ENCODE peak calls at places on chromosomes 3 and 15, in nine cellular contexts. R is heart right ventricle, J is A673, T is body of pancreas, D is astrocyte of the spinal cord, E is Calu3, A is fibroblast of the aortic adventitia, M is progenitor cell of endocrine pancreas, V is cardiac fibroblast. X is an unnamed sample.

GRCh38 chr3:30632065-30632464 is 25.7 kb downstream of the TGFBR2 start:
- DNase-seq in R (no peak), J (peak), T (no peak), D (no peak), E (no peak), A (peak), M (no peak), V (peak), X (no peak)

GRCh38 chr3:56826831-56827722 is 25.3 kb upstream of the ARHGEF3 start:
- DNase-seq in R (no peak), J (no peak), T (no peak), D (no peak), E (no peak), A (no peak), M (no peak), V (peak), X (no peak)

GRCh38 chr3:16385151-16385550 is 120.1 kb downstream of the OXNAD1 start:
- DNase-seq in R (no peak), J (no peak), T (no peak), D (no peak), E (no peak), A (no peak), M (no peak), V (no peak), X (no peak)

GRCh38 chr15:96158938-96159337 is 171.6 kb upstream of the NR2F2 start:
- DNase-seq in R (peak), J (no peak), T (no peak), D (no peak), E (no peak), A (peak), M (no peak), V (peak), X (no peak)

GRCh38 chr3:131224886-131225550 is 156.6 kb upstream of the NUDT16 start:
- DNase-seq in R (no peak), J (no peak), T (no peak), D (peak), E (no peak), A (no peak), M (no peak), V (peak), X (no peak)

GRCh38 chr3:70726096-70726745 is 413.8 kb upstream of the MDFIC2 start:
- DNase-seq in R (no peak), J (no peak), T (no peak), D (peak), E (no peak), A (no peak), M (no peak), V (no peak), X (no peak)

GRCh38 chr3:69110941-69111546 is 11.4 kb downstream of the LMOD3 start:
- DNase-seq in R (no peak), J (no peak), T (no peak), D (no peak), E (no peak), A (no peak), M (no peak), V (no peak), X (no peak)

GRCh38 chr3:23017800-23018199 is 185.3 kb upstream of the UBE2E2 start:
- DNase-seq in R (no peak), J (no peak), T (no peak), D (peak), E (peak), A (peak), M (no peak), V (peak), X (no peak)

GRCh38 chr3:115766587-115767492 is 143.5 kb downstream of the GAP43 start:
- DNase-seq in R (no peak), J (peak), T (no peak), D (peak), E (no peak), A (peak), M (no peak), V (peak), X (no peak)

GRCh38 chr15:52357949-52358348 is 62.3 kb upstream of the MYO5C start:
- DNase-seq in R (no peak), J (no peak), T (no peak), D (no peak), E (no peak), A (no peak), M (no peak), V (no peak), X (no peak)

GRCh38 chr15:93055211-93055763 is 33.7 kb downstream of the RGMA start:
- DNase-seq in R (no peak), J (no peak), T (no peak), D (no peak), E (no peak), A (no peak), M (no peak), V (no peak), X (no peak)

GRCh38 chr3:69200384-69201068 is 78.1 kb upstream of the LMOD3 start:
- DNase-seq in R (peak), J (no peak), T (peak), D (peak), E (peak), A (peak), M (no peak), V (peak), X (peak)

GRCh38 chr3:172324591-172325203 is 123.6 kb downstream of the GHSR start:
- DNase-seq in R (peak), J (no peak), T (no peak), D (no peak), E (no peak), A (no peak), M (no peak), V (no peak), X (no peak)

GRCh38 chr15:68617001-68617400 is 38.2 kb downstream of the CORO2B start:
- DNase-seq in R (no peak), J (no peak), T (no peak), D (no peak), E (no peak), A (no peak), M (no peak), V (no peak), X (no peak)

GRCh38 chr3:78736863-78737262 is 1030.9 kb downstream of the ROBO1 start:
- DNase-seq in R (no peak), J (peak), T (no peak), D (no peak), E (no peak), A (peak), M (no peak), V (peak), X (no peak)

GRCh38 chr3:2993719-2994118 is 116.5 kb downstream of the IL5RA start:
- DNase-seq in R (no peak), J (no peak), T (no peak), D (no peak), E (no peak), A (no peak), M (no peak), V (no peak), X (no peak)

GRCh38 chr3:105688821-105689220 is 180.0 kb downstream of the CBLB start:
- DNase-seq in R (no peak), J (no peak), T (no peak), D (peak), E (no peak), A (no peak), M (no peak), V (peak), X (no peak)

GRCh38 chr15:90221251-90221900 is 12.4 kb downstream of the CIB1 start:
- DNase-seq in R (peak), J (peak), T (peak), D (peak), E (peak), A (peak), M (peak), V (peak), X (no peak)

GRCh38 chr15:50320504-50320903 is 34.5 kb downstream of the GABPB1 start:
- DNase-seq in R (no peak), J (no peak), T (no peak), D (no peak), E (no peak), A (no peak), M (no peak), V (no peak), X (no peak)

GRCh38 chr15:70284438-70285214 is 186.9 kb upstream of the TLE3 start:
- DNase-seq in R (peak), J (no peak), T (peak), D (no peak), E (no peak), A (no peak), M (no peak), V (no peak), X (no peak)

GRCh38 chr3:16883057-16883725 is 1.6 kb upstream of the PLCL2 start:
- DNase-seq in R (no peak), J (no peak), T (no peak), D (peak), E (no peak), A (peak), M (no peak), V (no peak), X (no peak)

GRCh38 chr15:96066852-96067490 is 263.5 kb upstream of the NR2F2 start:
- DNase-seq in R (no peak), J (no peak), T (no peak), D (no peak), E (no peak), A (no peak), M (no peak), V (no peak), X (no peak)

GRCh38 chr15:98968576-98968975 is 39.0 kb downstream of the PGPEP1L start:
- DNase-seq in R (no peak), J (no peak), T (no peak), D (no peak), E (no peak), A (no peak), M (no peak), V (no peak), X (no peak)

GRCh38 chr3:44915702-44916438 is 41.5 kb downstream of the TGM4 start:
- DNase-seq in R (peak), J (no peak), T (no peak), D (peak), E (no peak), A (peak), M (no peak), V (peak), X (no peak)

GRCh38 chr15:57509121-57509520 is 82.6 kb upstream of the MYZAP start:
- DNase-seq in R (no peak), J (no peak), T (no peak), D (peak), E (no peak), A (no peak), M (no peak), V (no peak), X (no peak)

GRCh38 chr15:35549567-35549966 is 3.6 kb upstream of the DPH6 start:
- DNase-seq in R (no peak), J (no peak), T (no peak), D (no peak), E (no peak), A (no peak), M (no peak), V (no peak), X (no peak)

DNA sequence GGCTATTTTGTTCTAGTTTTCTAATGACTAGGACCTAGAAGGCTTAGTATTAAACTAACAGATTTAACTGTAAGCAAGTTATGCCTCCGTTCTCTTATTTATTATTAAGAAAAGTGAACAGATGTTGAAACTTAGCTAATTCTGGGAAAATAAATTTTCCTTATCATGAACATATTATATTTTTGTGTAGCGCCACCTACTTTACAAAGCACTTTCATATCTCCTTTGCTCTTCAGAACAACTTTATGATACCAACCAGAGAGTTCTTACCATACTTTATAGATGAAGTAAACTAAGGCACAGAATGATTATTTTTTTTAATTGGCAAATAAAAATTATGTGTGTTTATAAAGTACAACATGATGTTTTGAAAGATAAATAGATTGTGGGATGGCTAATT is 59.4 kb downstream of the NME9 start:
- DNase-seq in R (no peak), J (no peak), T (no peak), D (no peak), E (no peak), A (no peak), M (no peak), V (no peak), X (no peak)
- TF ChIP-seq CTCF in R (no peak), J (peak), T (no peak), D (no peak), E (no peak), A (no peak), M (no peak), V (no peak), X (no peak)

DNA sequence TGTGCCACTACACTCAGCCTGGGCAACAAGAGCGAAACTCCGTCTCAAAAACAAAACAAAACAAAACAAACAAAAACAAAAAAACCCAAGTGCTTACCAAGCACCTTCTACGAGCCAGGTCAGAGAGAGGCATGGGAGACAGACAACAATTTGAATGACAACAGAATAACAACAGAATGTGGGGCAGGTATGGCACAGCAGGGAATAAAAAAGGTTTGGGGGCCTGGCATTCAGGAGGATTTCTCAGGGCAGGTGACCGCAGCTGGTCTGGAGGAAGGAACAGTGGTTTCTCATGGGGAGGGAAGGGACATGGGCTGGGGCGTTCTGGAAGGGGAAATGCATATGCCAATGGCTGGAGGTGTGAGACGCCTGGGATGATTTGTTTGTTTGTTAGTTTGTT is 22.5 kb upstream of the PARL start:
- DNase-seq in R (no peak), J (no peak), T (no peak), D (no peak), E (no peak), A (no peak), M (no peak), V (no peak), X (no peak)
- TF ChIP-seq CTCF in R (no peak), J (no peak), T (no peak), D (no peak), E (no peak), A (no peak), M (no peak), V (no peak), X (no peak)

GRCh38 chr3:58299839-58300516 is 6.1 kb upstream of the RPP14 start:
- DNase-seq in R (no peak), J (no peak), T (no peak), D (peak), E (peak), A (peak), M (no peak), V (peak), X (no peak)
- TF ChIP-seq CTCF in R (peak), J (peak), T (peak), D (peak), E (peak), A (peak), M (peak), V (peak), X (peak)

GRCh38 chr3:119524931-119525662 is 26.8 kb downstream of the TIMMDC1 start:
- DNase-seq in R (no peak), J (no peak), T (no peak), D (peak), E (peak), A (peak), M (no peak), V (peak), X (no peak)
- TF ChIP-seq CTCF in R (peak), J (peak), T (no peak), D (peak), E (no peak), A (peak), M (peak), V (peak), X (no peak)

GRCh38 chr15:82944840-82945239 is 7.7 kb downstream of the HOMER2 start:
- DNase-seq in R (no peak), J (peak), T (no peak), D (peak), E (no peak), A (no peak), M (no peak), V (no peak), X (no peak)

GRCh38 chr15:82945326-82945725 is 7.2 kb downstream of the HOMER2 start:
- DNase-seq in R (no peak), J (no peak), T (no peak), D (no peak), E (no peak), A (no peak), M (no peak), V (no peak), X (no peak)

GRCh38 chr15:82944038-82944437 is 8.5 kb downstream of the HOMER2 start:
- DNase-seq in R (no peak), J (no peak), T (no peak), D (no peak), E (no peak), A (no peak), M (no peak), V (no peak), X (no peak)

GRCh38 chr15:82942691-82943090 is 9.8 kb downstream of the HOMER2 start:
- DNase-seq in R (no peak), J (no peak), T (peak), D (peak), E (peak), A (no peak), M (no peak), V (no peak), X (no peak)

GRCh38 chr15:82943176-82943575 is 9.3 kb downstream of the HOMER2 start:
- DNase-seq in R (no peak), J (no peak), T (no peak), D (no peak), E (no peak), A (no peak), M (no peak), V (no peak), X (no peak)
- TF ChIP-seq CTCF in R (no peak), J (no peak), T (no peak), D (no peak), E (no peak), A (no peak), M (no peak), V (no peak), X (no peak)

DNA sequence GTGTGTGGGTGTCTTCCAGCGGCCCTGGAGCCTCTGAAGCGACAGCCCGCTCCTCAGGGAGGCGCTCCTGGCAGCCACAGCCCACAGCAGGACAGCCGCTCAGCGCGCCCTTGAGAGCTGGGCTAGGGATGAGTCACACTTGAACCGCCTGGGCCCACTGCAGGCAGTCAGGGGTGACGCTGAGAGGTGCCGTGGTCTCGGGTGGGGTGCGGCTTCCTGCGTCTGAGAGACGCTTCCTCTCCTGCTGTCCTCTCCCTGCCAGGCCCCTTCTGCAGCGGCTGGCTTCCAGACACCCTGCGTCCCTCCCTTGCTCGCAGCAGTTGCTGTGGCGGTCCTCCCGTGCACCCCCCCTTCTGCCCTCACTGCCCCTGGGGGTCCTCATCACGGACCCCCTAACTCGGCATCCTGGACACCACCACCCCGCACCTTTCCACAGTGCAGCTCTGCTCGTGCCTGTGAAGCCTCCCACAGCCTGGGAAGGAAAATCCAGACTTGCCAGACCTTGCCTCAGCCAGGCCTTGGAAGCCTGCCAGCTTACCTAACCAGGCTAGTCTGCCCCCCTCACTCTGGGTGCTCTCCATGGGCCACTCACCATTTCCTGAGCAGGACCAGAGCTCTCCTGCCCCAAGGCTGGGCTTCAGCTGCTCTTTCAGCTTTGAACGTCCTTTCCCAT is 1.1 kb upstream of the SPTBN5 start:
- DNase-seq in R (peak), J (peak), T (peak), D (peak), E (peak), A (peak), M (no peak), V (peak), X (no peak)
- TF ChIP-seq CTCF in R (no peak), J (peak), T (no peak), D (peak), E (no peak), A (peak), M (no peak), V (no peak), X (no peak)

GRCh38 chr3:46574881-46575576 is 8.9 kb upstream of the LRRC2 start:
- DNase-seq in R (no peak), J (no peak), T (no peak), D (no peak), E (no peak), A (no peak), M (no peak), V (no peak), X (no peak)
- TF ChIP-seq CTCF in R (no peak), J (no peak), T (no peak), D (no peak), E (no peak), A (no peak), M (no peak), V (no peak), X (no peak)

GRCh38 chr3:50417637-50418033 is 58.3 kb upstream of the TMEM115 start:
- DNase-seq in R (no peak), J (no peak), T (no peak), D (no peak), E (no peak), A (no peak), M (no peak), V (no peak), X (no peak)

GRCh38 chr3:50415813-50416212 is 56.5 kb upstream of the TMEM115 start:
- DNase-seq in R (no peak), J (no peak), T (no peak), D (no peak), E (no peak), A (no peak), M (no peak), V (no peak), X (no peak)

GRCh38 chr3:50416736-50417636 is 57.7 kb upstream of the TMEM115 start:
- DNase-seq in R (no peak), J (no peak), T (no peak), D (no peak), E (no peak), A (no peak), M (no peak), V (no peak), X (no peak)

GRCh38 chr3:50412355-50412754 is 53.0 kb upstream of the TMEM115 start:
- DNase-seq in R (no peak), J (no peak), T (no peak), D (no peak), E (no peak), A (no peak), M (no peak), V (no peak), X (no peak)

DNA sequence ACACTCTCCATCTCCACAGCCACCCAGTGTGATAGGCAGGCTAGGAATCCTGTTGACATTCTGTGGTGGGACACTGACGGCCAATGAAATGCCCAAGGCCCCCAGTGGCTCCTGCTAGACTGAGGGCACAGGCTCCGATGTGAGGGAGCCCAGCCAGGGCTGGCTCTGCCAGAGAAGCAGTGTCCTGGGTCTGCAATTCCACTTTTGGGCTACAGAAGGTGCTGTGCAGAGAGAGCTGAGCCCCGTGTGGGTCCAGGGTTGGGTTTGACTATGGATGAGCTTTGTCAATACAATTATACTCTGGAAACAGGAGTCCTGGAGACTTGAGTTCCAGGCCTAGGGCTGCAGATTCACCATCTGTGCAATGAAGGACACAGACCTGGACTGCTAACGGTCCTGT is 55.7 kb upstream of the TMEM115 start:
- DNase-seq in R (no peak), J (no peak), T (no peak), D (no peak), E (no peak), A (no peak), M (no peak), V (no peak), X (no peak)
- TF ChIP-seq CTCF in R (no peak), J (no peak), T (no peak), D (no peak), E (no peak), A (no peak), M (peak), V (peak), X (no peak)